ENCODE peak calls at places on chromosomes 7 and 10, in five cellular contexts. R is fibroblast of gingiva, Y is dermis microvascular lymphatic vessel endothelial cell, Z is T-helper 2 cell, Q is adipocyte. I is an unnamed sample.

GRCh38 chr7:14385074-14385473 is 395.6 kb upstream of the ETV1 start:
- DNase-seq in R (no peak), Y (no peak), Q (no peak), Z (no peak), I (no peak)

GRCh38 chr10:55628260-55628701 is 732.8 kb downstream of the ZWINT start:
- DNase-seq in Z (no peak), Q (no peak), Y (no peak), R (no peak), I (no peak)

GRCh38 chr10:125060851-125061556 is 99.4 kb downstream of the CTBP2 start:
- DNase-seq in Z (no peak), Q (peak), R (peak), Y (peak), I (peak)

GRCh38 chr10:113471241-113471996 is 81.4 kb upstream of the HABP2 start:
- DNase-seq in Q (no peak), R (no peak), Y (no peak), Z (no peak), I (no peak)

GRCh38 chr7:38020134-38020533 is 99.7 kb downstream of the EPDR1 start:
- DNase-seq in Z (no peak), R (no peak), Q (peak), Y (no peak), I (no peak)

GRCh38 chr7:90594791-90595317 is 1.3 kb upstream of the CDK14 start:
- DNase-seq in R (peak), Y (peak), Q (peak), Z (no peak), I (peak)

GRCh38 chr7:133056370-133057238 is 25.3 kb downstream of the CHCHD3 start:
- DNase-seq in Y (peak), Z (no peak), R (peak), Q (no peak), I (no peak)

GRCh38 chr10:32386623-32387022 is 39.7 kb upstream of the EPC1 start:
- DNase-seq in Q (peak), R (no peak), Z (no peak), Y (no peak), I (no peak)

GRCh38 chr7:1940863-1941262 is 270.8 kb downstream of the ELFN1 start:
- DNase-seq in Z (no peak), Y (no peak), R (no peak), Q (no peak), I (no peak)

GRCh38 chr7:116574025-116574822 is 49.4 kb downstream of the CAV1 start:
- DNase-seq in Z (no peak), R (no peak), Y (peak), Q (no peak), I (no peak)

GRCh38 chr7:81768951-81769778 is 682 bp downstream of the HGF start:
- DNase-seq in R (no peak), Z (no peak), Q (no peak), Y (peak), I (no peak)

GRCh38 chr10:58755688-58756087 is 243.0 kb downstream of the BICC1 start:
- DNase-seq in Y (no peak), R (peak), Z (no peak), Q (peak), I (no peak)

GRCh38 chr7:65216469-65216868 is 157.2 kb upstream of the ZNF92 start:
- DNase-seq in Q (peak), Z (no peak), R (no peak), Y (peak), I (no peak)

GRCh38 chr10:27820637-27821036 is 75.0 kb upstream of the MKX start:
- DNase-seq in Y (no peak), Z (no peak), Q (no peak), R (no peak), I (no peak)

GRCh38 chr7:143027032-143027431 is at the start of gene OR9A2:
- DNase-seq in R (no peak), Z (no peak), Y (no peak), Q (no peak), I (no peak)

GRCh38 chr10:98134117-98134430 is 383 bp upstream of the R3HCC1L start:
- DNase-seq in Q (no peak), Y (no peak), Z (no peak), R (no peak), I (no peak)

GRCh38 chr10:99604862-99605261 is 15.4 kb downstream of the SLC25A28 start:
- DNase-seq in Q (no peak), Z (no peak), Y (no peak), R (no peak), I (no peak)

GRCh38 chr7:54697659-54698186 is 61.3 kb downstream of the SEC61G start:
- DNase-seq in Q (no peak), Y (no peak), R (no peak), Z (no peak), I (no peak)

GRCh38 chr10:89207801-89208551 is 859 bp upstream of the CH25H start:
- DNase-seq in Z (no peak), Y (peak), R (no peak), Q (peak), I (no peak)

GRCh38 chr7:157615101-157615817 is 278.5 kb downstream of the DNAJB6 start:
- DNase-seq in Z (no peak), Y (no peak), Q (no peak), R (no peak), I (no peak)

GRCh38 chr10:23826399-23826798 is 382.5 kb upstream of the KIAA1217 start:
- DNase-seq in Z (no peak), Y (peak), R (no peak), Q (peak), I (no peak)

GRCh38 chr7:131637846-131638245 is 81.4 kb upstream of the PODXL start:
- DNase-seq in Q (no peak), Z (no peak), Y (no peak), R (no peak), I (no peak)

GRCh38 chr10:116757246-116757645 is 14.9 kb upstream of the HSPA12A start:
- DNase-seq in Z (no peak), R (no peak), Q (no peak), Y (no peak), I (no peak)

GRCh38 chr7:64621656-64622055 is 44.3 kb upstream of the ZNF107 start:
- DNase-seq in Z (no peak), Y (no peak), R (no peak), Q (no peak), I (no peak)

GRCh38 chr10:77702166-77702565 is 64.6 kb upstream of the KCNMA1 start:
- DNase-seq in Z (no peak), Y (peak), R (peak), Q (peak), I (no peak)

GRCh38 chr10:112634096-112634830 is 187.2 kb downstream of the VTI1A start:
- DNase-seq in R (no peak), Y (peak), Q (peak), Z (no peak), I (no peak)

GRCh38 chr10:13268841-13269240 is 31.0 kb downstream of the PHYH start:
- DNase-seq in R (no peak), Z (no peak), Q (no peak), Y (no peak), I (no peak)

GRCh38 chr10:51014680-51015425 is 59.4 kb upstream of the PRKG1 start:
- DNase-seq in R (peak), Q (peak), Z (no peak), Y (no peak), I (no peak)

GRCh38 chr10:30431435-30431911 is 2.5 kb upstream of the MAP3K8 start:
- DNase-seq in Q (no peak), Z (no peak), Y (no peak), R (no peak), I (no peak)

I was measured in thoracic aorta.